ENCODE peak calls at places on chromosomes 3 and 15, in seven cellular contexts. Z is tibial nerve, M is body of pancreas, B is heart left ventricle, L is spleen, R is transverse colon, T is adrenal gland. A is an unnamed sample.

GRCh38 chr3:63015614-63016016 is 140.4 kb upstream of the CADPS start:
- DNase-seq in Z (no peak), M (no peak), B (no peak), L (peak; percentile 41), R (no peak), T (no peak), A (no peak)

GRCh38 chr3:130759692-130760338 is 13.2 kb upstream of the PIK3R4 start:
- DNase-seq in Z (no peak), M (peak; percentile 63), B (no peak), L (no peak), R (peak; percentile 60), T (peak; percentile 79), A (peak; percentile 25)

GRCh38 chr15:75061272-75061671 is 37.9 kb downstream of the PPCDC start:
- DNase-seq in Z (no peak), M (no peak), B (no peak), L (no peak), R (no peak), T (no peak), A (no peak)

GRCh38 chr15:60945196-60945595 is 283.9 kb downstream of the RORA start:
- DNase-seq in Z (no peak), M (peak; percentile 93), B (no peak), L (no peak), R (peak; percentile 11), T (peak; percentile 93), A (peak; percentile 53)

GRCh38 chr3:113132571-113132996 is 78.8 kb upstream of the BOC start:
- DNase-seq in Z (no peak), M (no peak), B (no peak), L (no peak), R (no peak), T (no peak), A (no peak)

GRCh38 chr15:56913241-56913640 is 5.2 kb upstream of the TCF12 start:
- DNase-seq in Z (no peak), M (no peak), B (no peak), L (no peak), R (no peak), T (no peak), A (no peak)

GRCh38 chr3:126773783-126774182 is 69.7 kb downstream of the CHCHD6 start:
- DNase-seq in Z (no peak), M (no peak), B (no peak), L (no peak), R (no peak), T (no peak), A (no peak)

GRCh38 chr3:136694321-136694720 is 57.9 kb downstream of the STAG1 start:
- DNase-seq in Z (no peak), M (no peak), B (no peak), L (no peak), R (no peak), T (no peak), A (no peak)

GRCh38 chr15:37019479-37020433 is 80.6 kb downstream of the MEIS2 start:
- DNase-seq in Z (no peak), M (peak; percentile 63), B (no peak), L (no peak), R (no peak), T (peak; percentile 92), A (no peak)

GRCh38 chr3:167742338-167742737 is 6.8 kb downstream of the SERPINI1 start:
- DNase-seq in Z (no peak), M (no peak), B (no peak), L (no peak), R (no peak), T (no peak), A (no peak)

GRCh38 chr3:13303410-13303809 is 116.7 kb downstream of the NUP210 start:
- DNase-seq in Z (no peak), M (peak; percentile 73), B (no peak), L (peak; percentile 44), R (no peak), T (no peak), A (no peak)

GRCh38 chr15:42138411-42138810 is 18.0 kb downstream of the PLA2G4F start:
- DNase-seq in Z (no peak), M (no peak), B (no peak), L (peak; percentile 12), R (no peak), T (peak; percentile 21), A (no peak)

GRCh38 chr3:98754483-98754882 is 8.7 kb upstream of the ST3GAL6 start:
- DNase-seq in Z (no peak), M (no peak), B (no peak), L (no peak), R (no peak), T (no peak), A (no peak)

GRCh38 chr15:89971592-89971997 is 29.5 kb upstream of the ZNF710 start:
- DNase-seq in Z (no peak), M (peak; percentile 83), B (peak; percentile 71), L (no peak), R (peak; percentile 73), T (peak; percentile 79), A (no peak)

GRCh38 chr3:139102606-139103005 is 57.9 kb upstream of the PRR23C start:
- DNase-seq in Z (no peak), M (no peak), B (no peak), L (peak; percentile 38), R (no peak), T (no peak), A (no peak)

GRCh38 chr3:46846624-46847542 is 16.4 kb downstream of the MYL3 start:
- DNase-seq in Z (no peak), M (no peak), B (no peak), L (peak; percentile 64), R (no peak), T (peak; percentile 43), A (no peak)

GRCh38 chr3:46844851-46845250 is 18.4 kb downstream of the MYL3 start:
- DNase-seq in Z (no peak), M (no peak), B (no peak), L (no peak), R (no peak), T (no peak), A (no peak)

GRCh38 chr3:46844397-46844796 is 18.8 kb downstream of the MYL3 start:
- DNase-seq in Z (no peak), M (no peak), B (no peak), L (no peak), R (no peak), T (no peak), A (no peak)

GRCh38 chr3:46845397-46845859 is 17.8 kb downstream of the MYL3 start:
- DNase-seq in Z (peak; percentile 81), M (peak; percentile 76), B (peak; percentile 85), L (no peak), R (peak; percentile 65), T (peak; percentile 77), A (peak; percentile 63)

GRCh38 chr3:46845860-46846623 is 17.2 kb downstream of the MYL3 start:
- DNase-seq in Z (peak; percentile 72), M (peak; percentile 87), B (peak; percentile 88), L (peak; percentile 93), R (peak; percentile 79), T (peak; percentile 82), A (peak; percentile 61)
- TF ChIP-seq CTCF in Z (peak; percentile 72), M (peak; percentile 40), B (peak; percentile 64), L (peak; percentile 40), R (peak; percentile 37), T (no peak), A (peak; percentile 42)

GRCh38 chr3:190877925-190878324 is 15.4 kb upstream of the GMNC start:
- DNase-seq in Z (no peak), M (no peak), B (no peak), L (no peak), R (no peak), T (no peak), A (no peak)
- TF ChIP-seq POLR2A in Z (no peak), M (no peak), B (no peak), L (no peak), R (no peak), T (no peak), A (no peak)

GRCh38 chr3:180870008-180870733 is 42.3 kb upstream of the FXR1 start:
- DNase-seq in Z (no peak), M (peak; percentile 53), B (peak; percentile 66), L (no peak), R (peak; percentile 9), T (no peak), A (peak; percentile 62)

GRCh38 chr3:180875071-180875698 is 37.3 kb upstream of the FXR1 start:
- DNase-seq in Z (no peak), M (no peak), B (no peak), L (no peak), R (no peak), T (no peak), A (no peak)

GRCh38 chr3:180871901-180872300 is 40.6 kb upstream of the FXR1 start:
- DNase-seq in Z (no peak), M (no peak), B (no peak), L (no peak), R (no peak), T (no peak), A (peak; percentile 59)
- H3K4me3 ChIP-seq in Z (no peak overlapping the region), M (no peak overlapping the region), B (no peak overlapping the region), L (no peak overlapping the region), R (no peak overlapping the region), T (no peak overlapping the region), A (no peak overlapping the region)

DNA sequence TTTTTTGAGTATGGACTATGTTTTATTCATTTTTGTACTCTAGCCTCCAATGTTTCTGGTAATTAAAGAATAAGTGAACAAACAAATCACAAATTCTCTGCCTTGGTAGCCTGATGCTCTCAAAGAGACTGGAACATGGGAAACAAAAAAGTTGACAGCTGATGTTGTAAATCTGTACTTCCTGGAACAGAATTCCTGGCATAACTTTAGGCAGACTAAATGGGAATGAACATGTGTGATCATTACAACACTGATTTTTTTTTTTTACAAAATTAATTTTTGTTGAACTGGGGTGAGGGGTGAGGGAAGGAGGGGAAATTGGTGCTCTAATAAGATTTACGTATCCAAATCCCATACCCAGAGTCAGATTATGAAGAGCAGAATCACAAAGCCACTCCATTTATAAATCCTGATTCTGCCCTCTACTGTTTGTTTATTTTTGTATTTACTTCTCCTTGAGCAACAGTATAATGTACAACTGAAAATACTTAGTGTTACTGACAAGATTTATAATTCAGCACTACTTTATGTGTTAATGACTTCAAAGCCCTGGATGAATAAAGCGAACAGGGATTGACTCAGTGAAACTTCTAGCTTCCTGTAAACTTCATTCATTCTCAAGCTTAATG is 165.0 kb downstream of the FRMD5 start:
- DNase-seq in Z (no peak), M (no peak), B (no peak), L (no peak), R (no peak), T (no peak), A (no peak)
- TF ChIP-seq CTCF in Z (no peak), M (no peak), B (no peak), L (no peak), R (no peak), T (no peak), A (no peak)

GRCh38 chr3:184185461-184186183 is 377 bp upstream of the ABCF3 start:
- DNase-seq in Z (peak; percentile 98), M (peak; percentile 100), B (peak; percentile 100), L (peak; percentile 100), R (peak; percentile 100), T (peak; percentile 100), A (peak; percentile 99)
- TF ChIP-seq POLR2A in Z (no peak), M (no peak), B (peak; percentile 73), L (no peak), R (no peak), T (no peak), A (no peak)

A was measured in gastrocnemius medialis.